ENCODE peak calls at places on chromosomes 16 and 17, in five cellular contexts. B is kidney glomerular epithelial cell; M is stimulated activated CD4-positive, alpha-beta T cell treated with anti-CD3 and anti-CD28 coated beads, TNF-alpha, amount 100 ng/mL, for 4 hours; T is GM03348; F is RWPE1. O is an unnamed sample.

GRCh38 chr16:86928517-86929148 is 350.3 kb downstream of the FOXL1 start:
- DNase-seq in T (no peak), M (no peak), F (no peak), B (no peak), O (no peak)

GRCh38 chr17:53655591-53655990 is 167.1 kb upstream of the KIF2B start:
- DNase-seq in T (peak; percentile 8), M (no peak), B (peak; percentile 58), F (peak; percentile 3), O (peak; percentile 3)

GRCh38 chr17:82029990-82030469 is 1.4 kb upstream of the RAC3 start:
- DNase-seq in T (no peak), M (no peak), F (no peak), B (no peak), O (no peak)

GRCh38 chr17:30821751-30822723 is 2.5 kb downstream of the CRLF3 start:
- DNase-seq in M (no peak), T (no peak), B (no peak), F (no peak), O (no peak)

GRCh38 chr16:693766-694165 is 3.6 kb upstream of the WDR24 start:
- DNase-seq in M (no peak), F (no peak), T (no peak), B (no peak), O (no peak)

GRCh38 chr17:17082878-17083277 is 40.6 kb downstream of the MPRIP start:
- DNase-seq in M (no peak), B (no peak), T (no peak), F (no peak), O (no peak)

GRCh38 chr16:17166095-17166494 is 304.7 kb downstream of the XYLT1 start:
- DNase-seq in T (peak; percentile 30), B (no peak), M (no peak), F (no peak), O (no peak)

GRCh38 chr17:7747586-7747985 is 30.0 kb downstream of the DNAH2 start:
- DNase-seq in T (peak; percentile 65), B (no peak), M (no peak), F (no peak), O (no peak)

GRCh38 chr16:397135-397661 is at the start of gene NME4:
- DNase-seq in F (no peak), T (peak; percentile 82), M (no peak), B (no peak), O (no peak)

GRCh38 chr16:67462279-67462655 is 18.7 kb downstream of the ATP6V0D1 start:
- DNase-seq in T (no peak), B (no peak), F (no peak), M (no peak), O (no peak)

GRCh38 chr17:75752405-75753192 is 12.4 kb downstream of the GALK1 start:
- DNase-seq in T (no peak), M (no peak), F (no peak), B (no peak), O (no peak)

GRCh38 chr16:50683689-50684374 is 2.7 kb upstream of the SNX20 start:
- DNase-seq in B (no peak), M (no peak), F (no peak), T (no peak), O (no peak)

GRCh38 chr17:30433514-30433913 is 43.7 kb upstream of the GOSR1 start:
- DNase-seq in T (peak; percentile 47), B (peak; percentile 45), M (no peak), F (peak; percentile 64), O (peak; percentile 65)

O was measured in epithelial cell of prostate.